ENCODE peak calls at places on chromosomes 6 and 20, in ten cellular contexts. J, L, W, X, E, S, V, H, N and M are unnamed samples. For H3K4me1, the result is how much of the 10 kb centered on the place peaks cover.

GRCh38 chr6:81766482-81767069 is 14.1 kb upstream of the TENT5A start:
- DNase-seq in J (no peak), L (no peak), W (no peak), X (peak), E (no peak), S (no peak), V (no peak), H (no peak), N (no peak), M (no peak)

GRCh38 chr6:29678114-29678513 is 2.8 kb downstream of the ZFP57 start:
- DNase-seq in J (no peak), L (no peak), W (no peak), X (no peak), E (no peak), S (no peak), V (no peak), H (no peak), N (no peak), M (no peak)

GRCh38 chr20:47389867-47390347 is 33.4 kb upstream of the ZMYND8 start:
- DNase-seq in J (no peak), L (no peak), W (no peak), X (peak), E (no peak), S (no peak), V (no peak), H (no peak), N (no peak), M (no peak)

GRCh38 chr6:134764741-134765140 is 185.2 kb downstream of the ALDH8A1 start:
- DNase-seq in J (no peak), L (no peak), W (no peak), X (no peak), E (no peak), S (no peak), V (no peak), H (no peak), N (no peak), M (no peak)

GRCh38 chr6:154830771-154831170 is 97.6 kb downstream of the SCAF8 start:
- DNase-seq in J (no peak), L (no peak), W (no peak), X (no peak), E (no peak), S (no peak), V (no peak), H (no peak), N (no peak), M (no peak)

GRCh38 chr20:40535816-40536215 is 153.2 kb downstream of the MAFB start:
- DNase-seq in J (no peak), L (no peak), W (no peak), X (no peak), E (no peak), S (no peak), V (no peak), H (no peak), N (no peak), M (no peak)

GRCh38 chr6:132320007-132320406 is 81.3 kb downstream of the MOXD1 start:
- DNase-seq in J (no peak), L (no peak), W (no peak), X (peak), E (no peak), S (no peak), V (no peak), H (no peak), N (no peak), M (no peak)

GRCh38 chr6:127972815-127973214 is 72.0 kb upstream of the THEMIS start:
- DNase-seq in J (no peak), L (no peak), W (no peak), X (no peak), E (no peak), S (no peak), V (no peak), H (no peak), N (no peak), M (no peak)

GRCh38 chr6:26330835-26331808 is 33.9 kb upstream of the BTN3A2 start:
- DNase-seq in J (no peak), L (no peak), W (no peak), X (peak), E (no peak), S (peak), V (no peak), H (no peak), N (no peak), M (no peak)

DNA sequence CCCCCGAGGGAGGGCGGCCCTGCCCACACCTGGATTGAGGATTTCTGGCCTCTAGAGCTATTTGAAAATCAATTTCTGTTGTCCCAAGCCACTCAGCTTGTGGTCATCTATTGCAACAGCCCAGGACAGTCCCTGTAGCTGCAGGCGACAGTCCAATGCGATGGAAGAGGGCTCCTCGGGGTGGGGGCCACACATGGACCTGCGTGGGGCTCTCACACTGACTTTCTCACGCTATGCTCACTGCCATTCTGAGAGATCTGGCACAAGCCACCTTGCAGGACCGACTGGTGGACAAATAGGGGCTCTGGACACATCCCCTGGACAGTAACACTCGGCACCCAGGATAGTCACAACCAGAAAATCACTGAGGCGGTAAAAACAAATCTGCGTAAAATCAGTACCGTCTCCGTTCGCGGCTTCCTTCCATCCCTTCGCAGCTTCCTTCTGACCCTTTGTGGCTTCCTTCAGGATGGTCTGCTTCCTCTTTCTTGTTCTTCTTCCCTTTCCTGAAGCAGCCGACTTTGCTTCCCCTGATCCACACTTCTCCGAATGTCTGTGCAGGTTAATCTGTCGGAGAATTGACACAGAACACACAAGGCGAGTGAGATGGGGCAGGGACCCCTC is 21.8 kb downstream of the CTCFL start:
- DNase-seq in J (no peak), L (no peak), W (no peak), X (no peak), E (no peak), S (no peak), V (no peak), H (no peak), N (no peak), M (no peak)
- TF ChIP-seq POLR2AphosphoS5 in J (no peak), L (no peak), W (no peak), X (no peak), E (no peak), S (no peak), V (no peak), H (no peak), N (no peak), M (no peak)

GRCh38 chr6:106739387-106739786 is 110.0 kb downstream of the QRSL1 start:
- DNase-seq in J (peak), L (no peak), W (peak), X (no peak), E (no peak), S (no peak), V (no peak), H (no peak), N (no peak), M (peak)
- H3K4me1 ChIP-seq in J (under half), L (under half), W (under half), X (under half), E (under half), S (under half), V (under half), H (under half), N (under half), M (under half)

GRCh38 chr6:111427341-111428116 is 55.5 kb downstream of the REV3L start:
- DNase-seq in J (no peak), L (no peak), W (no peak), X (peak), E (peak), S (no peak), V (no peak), H (no peak), N (no peak), M (peak)
- TF ChIP-seq POLR2AphosphoS5 in J (no peak), L (no peak), W (no peak), X (peak), E (no peak), S (no peak), V (no peak), H (no peak), N (no peak), M (no peak)

DNA sequence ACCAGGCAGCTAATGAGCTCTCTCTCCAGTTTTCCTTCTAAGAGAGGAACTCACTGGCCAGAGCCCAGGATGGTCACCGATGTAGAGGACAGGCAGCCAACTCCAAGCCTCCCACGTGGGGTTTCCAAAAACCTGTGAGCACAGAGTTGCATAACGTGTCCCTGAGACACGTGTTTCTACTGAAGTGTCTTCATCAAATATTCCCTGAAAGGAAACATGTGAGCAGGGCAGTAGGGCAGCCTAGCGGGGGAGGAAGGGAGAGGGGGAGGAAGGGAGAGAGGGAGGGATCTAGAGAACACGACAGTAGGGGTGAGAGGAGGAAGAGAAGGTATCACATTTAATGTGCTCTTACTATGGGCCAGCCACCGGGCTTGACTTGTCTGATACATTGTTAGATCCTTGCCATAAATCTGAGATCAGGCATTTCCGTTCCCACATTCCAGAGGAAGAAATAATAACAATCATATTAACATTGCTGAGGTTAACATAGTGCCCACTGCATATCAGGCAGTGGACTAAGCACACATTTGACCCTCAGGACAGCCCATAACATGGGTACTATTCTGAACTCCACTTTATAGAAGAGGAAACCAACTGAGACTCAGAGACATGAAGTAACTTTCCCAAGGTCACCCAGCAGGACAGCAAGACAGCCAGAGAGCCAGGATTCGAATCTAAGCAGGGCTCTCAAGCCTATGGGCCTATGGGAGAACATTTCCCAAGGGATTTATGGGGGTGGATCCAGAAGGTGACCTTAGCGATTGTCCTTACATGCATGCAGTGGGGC is 4.5 kb upstream of the SYS1 start:
- DNase-seq in J (peak), L (peak), W (peak), X (peak), E (no peak), S (no peak), V (no peak), H (no peak), N (peak), M (peak)
- H3K4me1 ChIP-seq in J (half or more), L (under half), W (under half), X (under half), E (under half), S (under half), V (half or more), H (half or more), N (under half), M (under half)